ENCODE peak calls at places on chromosomes 6 and 20, in seven cellular contexts. S, V, P, H, Z, E and K are unnamed samples.

GRCh38 chr6:71403422-71404134 is 115.0 kb downstream of the OGFRL1 start:
- DNase-seq in E (no peak), Z (no peak), V (no peak), H (no peak), S (no peak), P (no peak), K (no peak)

GRCh38 chr20:37319120-37319717 is 26.7 kb upstream of the SRC start:
- DNase-seq in E (no peak), S (peak), P (no peak), V (no peak), H (peak), Z (no peak), K (no peak)

GRCh38 chr6:90227165-90227564 is 69.5 kb downstream of the BACH2 start:
- DNase-seq in S (no peak), H (no peak), P (no peak), Z (no peak), E (no peak), V (no peak), K (no peak)

GRCh38 chr6:95286874-95287273 is 290.5 kb upstream of the MANEA start:
- DNase-seq in S (no peak), Z (no peak), P (no peak), H (no peak), E (no peak), V (no peak), K (no peak)

GRCh38 chr6:20455175-20456075 is 53.7 kb downstream of the E2F3 start:
- DNase-seq in H (no peak), P (no peak), E (no peak), Z (no peak), V (no peak), S (no peak), K (no peak)

GRCh38 chr6:26268659-26269402 is 96.2 kb upstream of the BTN3A2 start:
- DNase-seq in H (peak), Z (no peak), P (no peak), V (no peak), E (no peak), S (peak), K (peak)

GRCh38 chr6:99347804-99348203 is 1.7 kb downstream of the FAXC start:
- DNase-seq in Z (no peak), V (no peak), E (no peak), S (no peak), H (no peak), P (no peak), K (no peak)

GRCh38 chr6:38493929-38494547 is 145.7 kb downstream of the BTBD9 start:
- DNase-seq in H (peak), P (no peak), S (peak), E (no peak), V (peak), Z (peak), K (peak)

GRCh38 chr6:36545767-36546663 is 1.3 kb downstream of the STK38 start:
- DNase-seq in Z (no peak), V (no peak), H (peak), P (no peak), S (no peak), E (no peak), K (peak)

GRCh38 chr6:54698974-54699373 is 147.6 kb upstream of the FAM83B start:
- DNase-seq in P (no peak), V (no peak), E (no peak), Z (no peak), S (no peak), H (no peak), K (no peak)

GRCh38 chr6:153121311-153121710 is 9.8 kb downstream of the RGS17 start:
- DNase-seq in H (no peak), S (no peak), P (no peak), E (no peak), V (no peak), Z (no peak), K (no peak)

GRCh38 chr6:119517428-119517827 is 167.9 kb upstream of the MAN1A1 start:
- DNase-seq in S (no peak), V (no peak), P (no peak), E (no peak), H (peak), Z (no peak), K (no peak)

GRCh38 chr6:107246249-107246971 is 131.1 kb upstream of the BEND3 start:
- DNase-seq in S (no peak), H (no peak), P (no peak), Z (no peak), V (no peak), E (no peak), K (no peak)

GRCh38 chr20:62258499-62259293 is 20.4 kb downstream of the OSBPL2 start:
- DNase-seq in Z (no peak), H (no peak), P (peak), E (no peak), V (no peak), S (no peak), K (no peak)

GRCh38 chr6:30074331-30075093 is 1.1 kb downstream of the RNF39 start:
- DNase-seq in P (no peak), E (no peak), S (no peak), Z (no peak), H (no peak), V (no peak), K (no peak)

GRCh38 chr6:105317607-105318533 is 85.0 kb downstream of the PREP start:
- DNase-seq in E (no peak), Z (no peak), H (no peak), V (peak), S (no peak), P (no peak), K (peak)

GRCh38 chr6:155274533-155274932 is 10.7 kb downstream of the CLDN20 start:
- DNase-seq in Z (no peak), V (no peak), H (no peak), P (no peak), S (no peak), E (no peak), K (no peak)

GRCh38 chr6:163490826-163491577 is 76.5 kb downstream of the QKI start:
- DNase-seq in S (peak), H (no peak), E (no peak), Z (peak), V (peak), P (no peak), K (no peak)

GRCh38 chr6:128929869-128930268 is 46.9 kb downstream of the LAMA2 start:
- DNase-seq in Z (no peak), V (no peak), S (no peak), H (no peak), E (no peak), P (no peak), K (no peak)

GRCh38 chr6:135905604-135906300 is 54.3 kb downstream of the PDE7B start:
- DNase-seq in P (no peak), H (no peak), Z (no peak), E (no peak), S (no peak), V (no peak), K (no peak)

GRCh38 chr20:62356948-62357667 is 10.0 kb downstream of the LAMA5 start:
- DNase-seq in V (peak), P (peak), Z (no peak), E (no peak), S (no peak), H (no peak), K (peak)

GRCh38 chr6:131954775-131955107 is 3.6 kb upstream of the CCN2 start:
- DNase-seq in P (peak), V (peak), H (no peak), Z (no peak), S (peak), E (no peak), K (no peak)

GRCh38 chr6:131955876-131956275 is 4.7 kb upstream of the CCN2 start:
- DNase-seq in V (no peak), H (no peak), S (no peak), E (no peak), P (no peak), Z (no peak), K (no peak)

GRCh38 chr6:131955192-131955591 is 4.0 kb upstream of the CCN2 start:
- DNase-seq in H (no peak), P (no peak), S (no peak), V (no peak), Z (no peak), E (no peak), K (no peak)

GRCh38 chr6:131952886-131953509 is 1.8 kb upstream of the CCN2 start:
- DNase-seq in Z (no peak), V (no peak), S (no peak), H (no peak), E (no peak), P (no peak), K (no peak)

DNA sequence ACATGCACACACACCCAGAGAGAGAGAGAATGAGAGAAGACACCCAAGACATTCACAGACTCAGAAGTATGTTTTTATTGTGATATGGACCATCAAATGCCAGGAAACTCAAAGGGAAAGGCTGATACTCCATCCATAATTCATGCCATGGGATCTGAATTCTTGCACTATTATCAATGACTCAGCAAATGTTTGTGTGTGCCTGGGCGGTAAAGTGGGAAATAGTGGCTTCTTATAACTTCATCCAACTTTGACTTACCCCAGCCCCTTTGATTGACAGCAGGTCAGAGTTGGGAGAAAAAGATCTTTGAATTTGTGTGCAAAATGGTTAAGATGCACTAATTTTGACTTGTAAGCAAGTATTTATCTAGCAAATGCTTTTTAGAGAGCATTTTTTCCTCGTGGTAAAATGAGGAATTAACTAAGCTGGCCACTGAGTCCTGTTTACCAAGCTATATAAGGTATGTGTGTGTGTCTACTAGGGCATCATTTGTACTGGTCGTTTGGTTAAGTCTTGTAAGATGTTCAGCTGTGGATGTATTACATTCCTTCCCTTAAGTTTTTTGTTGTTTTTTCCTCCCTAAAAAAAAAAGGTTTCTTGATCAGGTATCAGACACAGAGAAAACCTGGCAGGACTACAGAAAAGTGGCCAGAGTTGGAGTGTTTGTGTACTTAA is 3.1 kb upstream of the CCN2 start:
- DNase-seq in Z (no peak), V (no peak), H (no peak), E (no peak), S (no peak), P (no peak), K (no peak)
- TF ChIP-seq POLR2A in Z (no peak), V (no peak), H (no peak), E (no peak), S (no peak), P (no peak), K (no peak)

GRCh38 chr6:166382500-166382932 is 224 bp downstream of the MPC1 start:
- DNase-seq in H (no peak), Z (no peak), P (no peak), V (no peak), E (no peak), S (no peak), K (peak)
- TF ChIP-seq POLR2A in H (no peak), Z (peak), P (peak), V (peak), E (peak), S (no peak), K (peak)

GRCh38 chr6:73309784-73310502 is 44.1 kb downstream of the DPPA5 start:
- DNase-seq in Z (no peak), S (peak), V (peak), P (peak), H (peak), E (peak), K (peak)
- TF ChIP-seq POLR2A in Z (no peak), S (peak), V (peak), P (peak), H (no peak), E (peak), K (no peak)

DNA sequence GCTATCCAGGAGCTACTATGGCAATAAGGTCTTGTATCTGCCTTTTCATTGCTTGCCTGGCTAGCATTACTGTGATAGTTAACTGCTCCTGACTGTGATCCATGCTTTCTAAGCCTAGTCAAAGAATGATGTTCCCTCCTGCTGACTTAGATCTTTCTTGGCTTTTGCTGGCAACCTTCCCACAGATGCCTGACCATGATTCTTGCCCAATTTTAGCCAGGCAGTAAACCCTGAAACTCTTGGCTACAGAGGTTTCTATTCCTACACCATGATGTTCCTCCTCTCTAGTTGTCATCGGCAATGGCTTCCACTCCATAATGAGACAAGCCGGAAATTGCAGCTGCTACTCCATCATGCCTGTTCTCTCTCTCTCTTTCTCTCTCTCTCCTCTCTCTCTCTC is 238.1 kb downstream of the HAO1 start:
- DNase-seq in V (no peak), S (no peak), Z (no peak), E (no peak), P (no peak), H (no peak), K (no peak)
- TF ChIP-seq POLR2A in V (no peak), S (no peak), Z (no peak), E (no peak), P (no peak), H (no peak), K (no peak)

GRCh38 chr20:64047046-64047389 is 2.4 kb downstream of the SOX18 start:
- DNase-seq in H (no peak), S (no peak), Z (no peak), P (no peak), V (no peak), E (no peak), K (no peak)
- TF ChIP-seq POLR2A in H (no peak), S (no peak), Z (no peak), P (no peak), V (no peak), E (no peak), K (no peak)

GRCh38 chr6:57256541-57256940 is 34.4 kb upstream of the RAB23 start:
- DNase-seq in S (no peak), E (no peak), H (no peak), V (no peak), P (no peak), Z (no peak), K (no peak)

GRCh38 chr6:57254055-57254717 is 32.1 kb upstream of the RAB23 start:
- DNase-seq in H (no peak), Z (no peak), S (no peak), P (no peak), V (no peak), E (no peak), K (no peak)

GRCh38 chr6:57255451-57256181 is 33.5 kb upstream of the RAB23 start:
- DNase-seq in V (no peak), S (no peak), E (no peak), Z (no peak), H (no peak), P (no peak), K (no peak)

GRCh38 chr6:57259064-57259463 is 37.0 kb upstream of the RAB23 start:
- DNase-seq in H (no peak), V (no peak), P (no peak), Z (no peak), S (no peak), E (no peak), K (no peak)

GRCh38 chr6:57257911-57258541 is 35.9 kb upstream of the RAB23 start:
- DNase-seq in E (no peak), V (no peak), H (no peak), S (no peak), Z (no peak), P (no peak), K (no peak)
- TF ChIP-seq POLR2A in E (no peak), V (no peak), H (no peak), S (no peak), Z (no peak), P (no peak), K (no peak)

DNA sequence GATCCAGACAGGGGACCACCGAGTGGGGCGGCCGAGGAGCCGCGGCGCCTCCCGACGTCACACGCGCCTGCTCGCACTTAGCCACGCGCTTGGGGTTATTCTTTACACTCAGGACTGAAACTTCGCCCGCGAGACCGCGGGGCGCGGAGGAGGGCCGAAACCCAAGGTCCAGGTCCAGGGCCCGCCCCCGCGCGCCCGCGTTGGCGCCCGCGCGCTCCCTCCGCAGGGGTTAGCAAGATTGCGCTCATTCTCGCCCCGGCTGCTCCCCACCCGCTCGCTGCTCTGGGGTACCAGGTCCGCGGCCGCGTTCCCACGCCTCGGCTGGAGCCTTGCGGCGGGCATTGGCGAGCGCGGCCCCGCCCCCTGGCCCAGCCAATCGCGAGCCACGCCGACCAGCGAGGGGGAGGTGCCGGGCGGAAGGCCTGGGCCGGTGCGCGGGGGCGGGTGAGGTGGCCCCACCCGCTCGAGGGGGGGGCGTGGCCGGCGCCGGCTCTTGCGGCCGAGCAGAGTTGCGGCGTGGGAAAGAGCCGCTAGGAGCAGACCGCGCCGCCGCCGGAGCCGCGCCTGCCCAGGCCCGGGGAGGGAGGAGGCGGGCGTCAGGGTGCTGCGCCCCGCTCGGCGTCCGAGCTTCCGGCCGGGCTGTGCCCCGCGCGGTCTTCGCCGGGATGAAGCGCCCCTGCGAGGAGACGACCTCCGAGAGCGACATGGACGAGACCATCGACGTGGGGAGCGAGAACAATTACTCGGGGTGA is at the start of gene HEY2:
- DNase-seq in P (peak), E (peak), S (peak), V (peak), Z (peak), H (peak), K (peak)
- TF ChIP-seq POLR2A in P (no peak), E (no peak), S (peak), V (peak), Z (no peak), H (no peak), K (no peak)

DNA sequence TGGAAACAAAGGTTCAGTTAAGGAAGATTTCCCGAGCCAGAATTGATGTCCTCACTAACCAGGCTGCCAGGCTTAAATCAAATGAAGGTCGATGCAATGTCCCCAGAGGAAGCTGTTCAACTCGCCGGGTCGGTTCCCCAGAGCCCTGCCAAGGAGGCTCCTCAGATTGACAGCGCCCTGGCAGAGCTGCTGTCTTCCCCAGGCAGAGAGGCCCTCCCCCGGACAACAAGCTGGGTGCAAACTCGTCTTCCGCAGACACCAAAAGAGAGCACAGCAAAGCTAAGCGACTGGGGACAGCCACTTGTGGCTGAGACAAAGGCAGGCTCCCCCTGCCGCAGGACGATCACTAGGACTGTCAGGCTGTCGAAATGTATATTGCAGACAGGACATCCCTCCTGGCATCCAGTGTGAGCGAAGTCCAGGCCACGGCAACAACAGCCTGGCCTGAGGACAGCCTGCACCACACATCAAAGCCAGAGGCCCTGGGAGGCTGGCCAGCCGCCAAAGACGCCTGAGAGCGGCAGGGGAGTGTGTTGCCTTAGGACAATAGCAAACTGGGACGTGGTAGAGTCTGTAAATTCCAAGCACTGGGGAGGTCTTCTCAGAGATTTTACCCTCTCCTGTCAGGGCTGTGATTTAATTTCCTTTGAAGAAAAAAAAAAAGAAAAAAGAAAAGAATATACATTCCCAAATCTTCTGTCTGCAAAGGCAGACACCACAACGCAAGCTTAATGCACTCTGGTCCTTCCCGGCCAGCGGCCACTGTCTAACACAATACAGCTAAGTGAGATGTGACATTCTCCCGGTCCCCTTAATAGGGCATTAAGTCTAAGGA is 99.1 kb downstream of the HIVEP2 start:
- DNase-seq in V (peak), H (peak), S (peak), E (no peak), P (no peak), Z (peak), K (no peak)
- TF ChIP-seq POLR2A in V (no peak), H (no peak), S (peak), E (peak), P (peak), Z (no peak), K (no peak)